ENCODE peak calls at places on chromosomes 13 and 19, in five cellular contexts. One of them, this sample, is unnamed.

GRCh38 chr13:91817250-91817649 is 418.8 kb downstream of the GPC5 start:
- DNase-seq in CD8-positive, alpha-beta memory T cell: no peak
- DNase-seq in immature natural killer cell: no peak
- DNase-seq in sciatic nerve: no peak
- DNase-seq in hepatic stellate cell: no peak
- DNase-seq in this sample: no peak

GRCh38 chr13:42720116-42720857 is 61.1 kb upstream of the FAM216B start:
- DNase-seq in CD8-positive, alpha-beta memory T cell: no peak
- DNase-seq in immature natural killer cell: no peak
- DNase-seq in sciatic nerve: no peak
- DNase-seq in hepatic stellate cell: no peak
- DNase-seq in this sample: no peak

GRCh38 chr13:40484981-40485380 is 181.5 kb downstream of the FOXO1 start:
- DNase-seq in CD8-positive, alpha-beta memory T cell: no peak
- DNase-seq in immature natural killer cell: no peak
- DNase-seq in sciatic nerve: no peak
- DNase-seq in hepatic stellate cell: no peak
- DNase-seq in this sample: no peak

GRCh38 chr19:32642771-32643170 is 32.2 kb downstream of the ANKRD27 start:
- DNase-seq in CD8-positive, alpha-beta memory T cell: peak
- DNase-seq in immature natural killer cell: peak
- DNase-seq in sciatic nerve: no peak
- DNase-seq in hepatic stellate cell: no peak
- DNase-seq in this sample: no peak

GRCh38 chr13:32178763-32179162 is 136.4 kb downstream of the ZAR1L start:
- DNase-seq in CD8-positive, alpha-beta memory T cell: no peak
- DNase-seq in immature natural killer cell: no peak
- DNase-seq in sciatic nerve: no peak
- DNase-seq in hepatic stellate cell: no peak
- DNase-seq in this sample: no peak

GRCh38 chr19:39428309-39429112 is 7.2 kb downstream of the RPS16 start:
- DNase-seq in CD8-positive, alpha-beta memory T cell: no peak
- DNase-seq in immature natural killer cell: no peak
- DNase-seq in sciatic nerve: peak
- DNase-seq in hepatic stellate cell: peak
- DNase-seq in this sample: no peak

GRCh38 chr19:30063184-30064020 is 121.4 kb downstream of the URI1 start:
- DNase-seq in CD8-positive, alpha-beta memory T cell: no peak
- DNase-seq in immature natural killer cell: no peak
- DNase-seq in sciatic nerve: no peak
- DNase-seq in hepatic stellate cell: no peak
- DNase-seq in this sample: no peak

GRCh38 chr13:48864100-48864499 is 111.6 kb upstream of the FNDC3A start:
- DNase-seq in CD8-positive, alpha-beta memory T cell: no peak
- DNase-seq in immature natural killer cell: no peak
- DNase-seq in sciatic nerve: no peak
- DNase-seq in hepatic stellate cell: no peak
- DNase-seq in this sample: no peak

GRCh38 chr13:98050041-98050466 is 92.8 kb upstream of the FARP1 start:
- DNase-seq in CD8-positive, alpha-beta memory T cell: no peak
- DNase-seq in immature natural killer cell: no peak
- DNase-seq in sciatic nerve: no peak
- DNase-seq in hepatic stellate cell: no peak
- DNase-seq in this sample: no peak

GRCh38 chr13:53272873-53273272 is 244.3 kb downstream of the OLFM4 start:
- DNase-seq in CD8-positive, alpha-beta memory T cell: no peak
- DNase-seq in immature natural killer cell: no peak
- DNase-seq in sciatic nerve: no peak
- DNase-seq in hepatic stellate cell: no peak
- DNase-seq in this sample: no peak

GRCh38 chr19:291561-292280 is 518 bp upstream of the PLPP2 start:
- DNase-seq in CD8-positive, alpha-beta memory T cell: no peak
- DNase-seq in immature natural killer cell: no peak
- DNase-seq in sciatic nerve: no peak
- DNase-seq in hepatic stellate cell: no peak
- DNase-seq in this sample: no peak

GRCh38 chr19:5804516-5805464 is at the start of gene NRTN:
- DNase-seq in CD8-positive, alpha-beta memory T cell: peak
- DNase-seq in immature natural killer cell: no peak
- DNase-seq in sciatic nerve: no peak
- DNase-seq in hepatic stellate cell: no peak
- DNase-seq in this sample: no peak

GRCh38 chr19:29389495-29389894 is 136.3 kb upstream of the VSTM2B start:
- DNase-seq in CD8-positive, alpha-beta memory T cell: no peak
- DNase-seq in immature natural killer cell: no peak
- DNase-seq in sciatic nerve: no peak
- DNase-seq in hepatic stellate cell: no peak
- DNase-seq in this sample: no peak

GRCh38 chr19:49746206-49746958 is 16.7 kb downstream of the TSKS start:
- DNase-seq in CD8-positive, alpha-beta memory T cell: peak
- DNase-seq in immature natural killer cell: peak
- DNase-seq in sciatic nerve: peak
- DNase-seq in hepatic stellate cell: peak
- DNase-seq in this sample: no peak

GRCh38 chr13:29924482-29924884 is 74.1 kb upstream of the UBL3 start:
- DNase-seq in CD8-positive, alpha-beta memory T cell: no peak
- DNase-seq in immature natural killer cell: no peak
- DNase-seq in sciatic nerve: no peak
- DNase-seq in hepatic stellate cell: peak
- DNase-seq in this sample: no peak

GRCh38 chr19:48967346-48968178 is 2.5 kb downstream of the FTL start:
- DNase-seq in CD8-positive, alpha-beta memory T cell: no peak
- DNase-seq in immature natural killer cell: no peak
- DNase-seq in sciatic nerve: peak
- DNase-seq in hepatic stellate cell: no peak
- DNase-seq in this sample: no peak

GRCh38 chr19:35156673-35157014 is 2.1 kb downstream of the FXYD5 start:
- DNase-seq in CD8-positive, alpha-beta memory T cell: no peak
- DNase-seq in immature natural killer cell: no peak
- DNase-seq in sciatic nerve: no peak
- DNase-seq in hepatic stellate cell: no peak
- DNase-seq in this sample: no peak

GRCh38 chr13:58792854-58793253 is 1161.3 kb downstream of the PCDH17 start:
- DNase-seq in CD8-positive, alpha-beta memory T cell: no peak
- DNase-seq in immature natural killer cell: no peak
- DNase-seq in sciatic nerve: no peak
- DNase-seq in hepatic stellate cell: no peak
- DNase-seq in this sample: no peak

This sample was measured in GF-D8.